ENCODE peak calls at places on chromosomes 7 and 10, in nine cellular contexts. J is AG04450, N is colonic mucosa, O is spleen, I is hepatic stellate cell, C is NCI-H146, H is AG09319, P is NB4, B is 8988T. V is an unnamed sample.

GRCh38 chr7:5255832-5256231 is 26.9 kb upstream of the SLC29A4 start:
- DNase-seq in N (no peak), H (no peak), B (no peak), C (no peak), I (no peak), O (no peak), P (peak), J (no peak), V (no peak)

GRCh38 chr7:12754179-12754578 is 66.7 kb downstream of the ARL4A start:
- DNase-seq in N (no peak), B (no peak), O (no peak), H (no peak), J (no peak), P (no peak), C (no peak), I (peak), V (no peak)

GRCh38 chr7:55526770-55527169 is 45.5 kb downstream of the VOPP1 start:
- DNase-seq in O (no peak), P (peak), N (no peak), I (no peak), H (no peak), B (no peak), J (no peak), C (peak), V (peak)

GRCh38 chr10:103626178-103626577 is 132.7 kb downstream of the NEURL1 start:
- DNase-seq in H (no peak), J (no peak), B (no peak), P (no peak), N (no peak), O (no peak), I (no peak), C (no peak), V (no peak)

GRCh38 chr7:143222782-143223181 is 945 bp downstream of the TAS2R40 start:
- DNase-seq in B (no peak), N (no peak), C (no peak), P (peak), O (peak), H (no peak), J (no peak), I (no peak), V (no peak)

GRCh38 chr10:101880190-101880573 is 36.6 kb upstream of the KCNIP2 start:
- DNase-seq in C (no peak), H (no peak), J (no peak), I (no peak), N (no peak), O (no peak), B (no peak), P (no peak), V (no peak)

GRCh38 chr7:151875862-151876111 is 1.1 kb downstream of the PRKAG2 start:
- DNase-seq in I (peak), H (no peak), J (no peak), B (peak), P (no peak), O (no peak), C (no peak), N (no peak), V (no peak)

GRCh38 chr7:144776447-144776846 is 59.4 kb downstream of the TPK1 start:
- DNase-seq in J (no peak), O (no peak), B (no peak), I (no peak), N (no peak), H (no peak), C (no peak), P (no peak), V (no peak)

GRCh38 chr10:132133005-132133404 is 53.7 kb upstream of the DPYSL4 start:
- DNase-seq in N (no peak), O (peak), C (peak), I (no peak), B (no peak), J (no peak), P (no peak), H (no peak), V (no peak)

GRCh38 chr10:45457487-45457886 is 83.5 kb downstream of the ALOX5 start:
- DNase-seq in B (no peak), O (no peak), P (no peak), H (no peak), J (no peak), I (no peak), C (no peak), N (no peak), V (no peak)

GRCh38 chr10:51886438-51887068 is 187.2 kb upstream of the CSTF2T start:
- DNase-seq in B (no peak), O (no peak), N (no peak), I (peak), J (peak), C (no peak), H (peak), P (no peak), V (no peak)

GRCh38 chr7:101606176-101606923 is 22.7 kb downstream of the MYL10 start:
- DNase-seq in B (no peak), I (no peak), N (no peak), J (no peak), C (no peak), P (no peak), O (peak), H (no peak), V (no peak)

GRCh38 chr10:79434816-79435215 is 10.6 kb downstream of the ZCCHC24 start:
- DNase-seq in B (no peak), N (no peak), H (peak), I (peak), P (no peak), J (no peak), C (no peak), O (peak), V (no peak)

GRCh38 chr10:83957168-83957750 is 182.1 kb upstream of the GHITM start:
- DNase-seq in H (no peak), P (no peak), B (no peak), O (no peak), J (no peak), N (no peak), I (no peak), C (peak), V (no peak)

GRCh38 chr10:121138112-121138860 is 287.1 kb downstream of the WDR11 start:
- DNase-seq in B (no peak), C (no peak), I (no peak), J (no peak), P (no peak), H (no peak), O (no peak), N (peak), V (no peak)

GRCh38 chr10:93904901-93905300 is 11.1 kb downstream of the SLC35G1 start:
- DNase-seq in B (no peak), C (no peak), N (no peak), J (no peak), O (no peak), P (no peak), H (no peak), I (no peak), V (no peak)

GRCh38 chr7:86954960-86955359 is 104.5 kb downstream of the ELAPOR2 start:
- DNase-seq in H (no peak), B (no peak), J (no peak), N (no peak), P (no peak), C (no peak), O (no peak), I (no peak), V (no peak)

GRCh38 chr7:144513332-144513731 is 109.8 kb upstream of the NOBOX start:
- DNase-seq in B (peak), J (no peak), C (peak), H (no peak), I (no peak), N (no peak), P (peak), O (no peak), V (no peak)

GRCh38 chr7:130356121-130356759 is 11.6 kb downstream of the CPA5 start:
- DNase-seq in J (peak), N (no peak), C (no peak), P (peak), B (peak), I (peak), O (no peak), H (peak), V (no peak)

GRCh38 chr7:5827755-5828154 is 46.3 kb upstream of the RNF216 start:
- DNase-seq in I (no peak), C (peak), N (peak), O (peak), J (no peak), H (no peak), P (peak), B (no peak), V (no peak)

GRCh38 chr10:132939957-132940790 is 2.2 kb downstream of the CFAP46 start:
- DNase-seq in I (peak), O (peak), P (peak), C (peak), H (peak), J (peak), B (peak), N (peak), V (peak)

GRCh38 chr7:151623766-151624165 is 104.1 kb upstream of the RHEB start:
- DNase-seq in C (no peak), P (no peak), I (peak), J (no peak), H (no peak), O (no peak), B (no peak), N (no peak), V (no peak)

GRCh38 chr7:98399462-98399861 is 1.4 kb downstream of the BAIAP2L1 start:
- DNase-seq in J (no peak), N (no peak), O (no peak), B (no peak), P (no peak), I (no peak), H (no peak), C (no peak), V (no peak)

GRCh38 chr7:117399820-117400422 is 27.4 kb downstream of the ASZ1 start:
- DNase-seq in H (no peak), O (no peak), C (no peak), N (no peak), P (peak), J (no peak), I (no peak), B (no peak), V (no peak)

GRCh38 chr7:90681336-90682019 is 85.4 kb downstream of the CDK14 start:
- DNase-seq in H (no peak), I (no peak), O (no peak), J (no peak), N (no peak), C (no peak), P (no peak), B (no peak), V (no peak)

GRCh38 chr7:44538798-44539668 is 2.1 kb downstream of the NPC1L1 start:
- DNase-seq in P (no peak), I (no peak), B (no peak), J (no peak), N (no peak), O (peak), C (no peak), H (no peak), V (no peak)

GRCh38 chr7:128887169-128888038 is 23.1 kb downstream of the KCP start:
- DNase-seq in P (no peak), N (no peak), B (no peak), J (no peak), H (no peak), C (peak), I (no peak), O (no peak), V (no peak)

GRCh38 chr7:157739056-157739455 is 402.3 kb downstream of the DNAJB6 start:
- DNase-seq in I (no peak), N (no peak), O (no peak), J (no peak), P (no peak), B (no peak), C (no peak), H (no peak), V (no peak)

GRCh38 chr7:28708458-28708951 is 249.6 kb downstream of the TRIL start:
- DNase-seq in N (no peak), J (no peak), H (no peak), C (no peak), O (no peak), P (no peak), B (no peak), I (no peak), V (no peak)

GRCh38 chr10:58511765-58512469 is 755 bp upstream of the BICC1 start:
- DNase-seq in C (peak), P (no peak), I (peak), B (peak), O (no peak), J (no peak), H (no peak), N (peak), V (no peak)

V was measured in B cell.